ENCODE peak calls at places on chromosomes 13 and 19, in four cellular contexts. J is naive thymus-derived CD8-positive, alpha-beta T cell; U is activated T-cell treated with anti-CD3 and anti-CD28 coated beads for 48 hours; F is nucleus accumbens. E is an unnamed sample.

GRCh38 chr13:22053053-22053452 is 382.2 kb downstream of the FGF9 start:
- DNase-seq in J (no peak), U (no peak), F (no peak), E (no peak)

GRCh38 chr13:80359459-80360297 is 18.8 kb upstream of the SPRY2 start:
- DNase-seq in F (no peak), J (no peak), U (no peak), E (no peak)

GRCh38 chr13:95704510-95704909 is 27.6 kb downstream of the DNAJC3 start:
- DNase-seq in F (no peak), U (no peak), J (no peak), E (no peak)

GRCh38 chr13:82766732-82767321 is 1115.4 kb downstream of the SLITRK1 start:
- DNase-seq in F (no peak), J (no peak), U (no peak), E (no peak)

GRCh38 chr19:437027-437426 is 23.8 kb downstream of the SHC2 start:
- DNase-seq in J (no peak), F (no peak), U (no peak), E (no peak)

GRCh38 chr19:33239223-33239975 is 13.7 kb upstream of the SLC7A10 start:
- DNase-seq in J (no peak), U (no peak), F (no peak), E (no peak)

GRCh38 chr13:92259523-92259922 is 861.1 kb downstream of the GPC5 start:
- DNase-seq in F (no peak), U (no peak), J (no peak), E (no peak)

GRCh38 chr13:95603887-95604533 is 40.5 kb downstream of the DZIP1 start:
- DNase-seq in J (no peak), U (no peak), F (no peak), E (no peak)

GRCh38 chr19:33418461-33418860 is 45.0 kb downstream of the CEBPG start:
- DNase-seq in J (no peak), F (no peak), U (no peak), E (no peak)

GRCh38 chr19:51441410-51442390 is 16.6 kb downstream of the SIGLEC8 start:
- DNase-seq in J (peak; percentile 48), U (peak; percentile 83), F (no peak), E (peak; percentile 90)

GRCh38 chr19:34962945-34963530 is 991 bp downstream of the ZNF792 start:
- DNase-seq in U (no peak), J (no peak), F (no peak), E (no peak)

GRCh38 chr13:113401452-113402415 is 37.8 kb upstream of the GRTP1 start:
- DNase-seq in F (no peak), U (no peak), J (no peak), E (no peak)

GRCh38 chr13:100214886-100215285 is 126.0 kb downstream of the PCCA start:
- DNase-seq in F (no peak), J (no peak), U (no peak), E (no peak)

GRCh38 chr13:20719783-20720182 is 16.3 kb downstream of the IL17D start:
- DNase-seq in J (no peak), F (no peak), U (no peak), E (no peak)

GRCh38 chr13:90272356-90272755 is 1075.1 kb upstream of the MIR17HG start:
- DNase-seq in F (no peak), U (no peak), J (no peak), E (no peak)

GRCh38 chr19:45878043-45878794 is 7.7 kb downstream of the IRF2BP1 start:
- DNase-seq in U (no peak), F (no peak), J (no peak), E (no peak)

GRCh38 chr19:55116232-55117062 is 990 bp downstream of the PPP1R12C start:
- DNase-seq in U (peak; percentile 43), J (peak; percentile 30), F (peak; percentile 66), E (peak; percentile 77)

GRCh38 chr13:32107474-32107873 is 75.9 kb downstream of the FRY start:
- DNase-seq in J (no peak), U (no peak), F (no peak), E (no peak)

GRCh38 chr19:2332341-2333026 is 4.0 kb downstream of the SPPL2B start:
- DNase-seq in J (peak; percentile 57), U (no peak), F (peak; percentile 12), E (no peak)

GRCh38 chr19:29872224-29872731 is 60.5 kb downstream of the CCNE1 start:
- DNase-seq in F (no peak), J (no peak), U (no peak), E (no peak)

GRCh38 chr13:44169018-44169909 is 204.4 kb upstream of the SERP2 start:
- DNase-seq in J (no peak), U (no peak), F (no peak), E (no peak)

GRCh38 chr13:46022476-46022875 is 30.1 kb downstream of the ZC3H13 start:
- DNase-seq in J (no peak), F (no peak), U (no peak), E (no peak)

E was measured in activated CD8-positive, alpha-beta memory T cell treated with anti-CD3 and anti-CD28 coated beads, Interleukin-2, amount 50 U/mL, for 48 hours.